ENCODE peak calls at places on chromosomes 11 and 22, in four cellular contexts. One of them, this sample, is unnamed.

GRCh38 chr11:111586305-111586915 is 15.8 kb upstream of the SIK2 start:
- DNase-seq in HepG2: peak; percentile 51
- DNase-seq in A549: peak; percentile 56
- DNase-seq in GM12878: no peak
- DNase-seq in this sample: peak; percentile 64

GRCh38 chr11:19903620-19904069 is 191.0 kb downstream of the NAV2 start:
- DNase-seq in GM12878: peak; percentile 3
- DNase-seq in A549: peak; percentile 75
- DNase-seq in HepG2: peak; percentile 60
- DNase-seq in this sample: peak; percentile 77

GRCh38 chr22:27032121-27032761 is 374.9 kb downstream of the MIAT start:
- DNase-seq in A549: no peak
- DNase-seq in GM12878: no peak
- DNase-seq in HepG2: no peak
- DNase-seq in this sample: no peak

GRCh38 chr11:35953081-35953480 is 9.2 kb downstream of the LDLRAD3 start:
- DNase-seq in HepG2: no peak
- DNase-seq in GM12878: no peak
- DNase-seq in A549: no peak
- DNase-seq in this sample: no peak

GRCh38 chr11:64373598-64373974 is 14.6 kb downstream of the RPS6KA4 start:
- DNase-seq in A549: no peak
- DNase-seq in GM12878: no peak
- DNase-seq in HepG2: no peak
- DNase-seq in this sample: no peak

GRCh38 chr22:26259510-26259909 is 90.2 kb downstream of the SEZ6L start:
- DNase-seq in GM12878: no peak
- DNase-seq in HepG2: peak; percentile 30
- DNase-seq in A549: peak; percentile 11
- DNase-seq in this sample: no peak

GRCh38 chr11:19209617-19210016 is 7.8 kb upstream of the CSRP3 start:
- DNase-seq in A549: no peak
- DNase-seq in HepG2: no peak
- DNase-seq in GM12878: no peak
- DNase-seq in this sample: no peak

GRCh38 chr11:2115308-2115707 is 23.9 kb downstream of the IGF2 start:
- DNase-seq in HepG2: no peak
- DNase-seq in GM12878: no peak
- DNase-seq in A549: no peak
- DNase-seq in this sample: no peak

GRCh38 chr11:117876341-117877119 is at the start of gene FXYD6:
- DNase-seq in HepG2: no peak
- DNase-seq in GM12878: no peak
- DNase-seq in A549: no peak
- DNase-seq in this sample: peak; percentile 60

GRCh38 chr22:27252282-27253049 is 549.1 kb downstream of the MN1 start:
- DNase-seq in GM12878: no peak
- DNase-seq in HepG2: no peak
- DNase-seq in A549: peak; percentile 86
- DNase-seq in this sample: no peak

GRCh38 chr11:34502949-34503348 is 10.6 kb downstream of the ELF5 start:
- DNase-seq in GM12878: no peak
- DNase-seq in HepG2: no peak
- DNase-seq in A549: no peak
- DNase-seq in this sample: no peak

GRCh38 chr11:35183526-35183925 is 44.6 kb downstream of the CD44 start:
- DNase-seq in HepG2: no peak
- DNase-seq in A549: no peak
- DNase-seq in GM12878: no peak
- DNase-seq in this sample: no peak

GRCh38 chr11:43830928-43831440 is 49.6 kb upstream of the ALKBH3 start:
- DNase-seq in GM12878: no peak
- DNase-seq in HepG2: peak; percentile 82
- DNase-seq in A549: peak; percentile 90
- DNase-seq in this sample: no peak

GRCh38 chr11:125070699-125071254 is 7.7 kb downstream of the SLC37A2 start:
- DNase-seq in HepG2: peak; percentile 81
- DNase-seq in A549: no peak
- DNase-seq in GM12878: peak; percentile 56
- DNase-seq in this sample: peak; percentile 80

GRCh38 chr11:122852071-122852831 is 14.0 kb downstream of the CRTAM start:
- DNase-seq in A549: peak; percentile 9
- DNase-seq in GM12878: no peak
- DNase-seq in HepG2: no peak
- DNase-seq in this sample: no peak

GRCh38 chr11:2929511-2929879 is 275 bp upstream of the PHLDA2 start:
- DNase-seq in A549: peak; percentile 81
- DNase-seq in GM12878: no peak
- DNase-seq in HepG2: no peak
- DNase-seq in this sample: peak; percentile 74

GRCh38 chr11:27648840-27649239 is 51.4 kb downstream of the BDNF start:
- DNase-seq in A549: no peak
- DNase-seq in HepG2: no peak
- DNase-seq in GM12878: no peak
- DNase-seq in this sample: no peak

GRCh38 chr11:86180860-86181259 is 63.7 kb upstream of the EED start:
- DNase-seq in A549: no peak
- DNase-seq in GM12878: no peak
- DNase-seq in HepG2: no peak
- DNase-seq in this sample: no peak

GRCh38 chr11:11391796-11392195 is 38.7 kb upstream of the CSNK2A3 start:
- DNase-seq in A549: peak; percentile 23
- DNase-seq in HepG2: no peak
- DNase-seq in GM12878: no peak
- DNase-seq in this sample: no peak
- H3K4me2 ChIP-seq in A549: no peak overlapping the region
- H3K4me2 ChIP-seq in HepG2: no peak overlapping the region
- H3K4me2 ChIP-seq in GM12878: no peak overlapping the region
- H3K4me2 ChIP-seq in this sample: no peak overlapping the region

GRCh38 chr11:118911113-118911879 is 14.4 kb downstream of the BCL9L start:
- DNase-seq in GM12878: no peak
- DNase-seq in HepG2: peak; percentile 83
- DNase-seq in A549: peak; percentile 78
- DNase-seq in this sample: peak; percentile 61

GRCh38 chr11:118911880-118912741 is 13.6 kb downstream of the BCL9L start:
- DNase-seq in A549: peak; percentile 94
- DNase-seq in GM12878: no peak
- DNase-seq in HepG2: peak; percentile 83
- DNase-seq in this sample: peak; percentile 81

GRCh38 chr11:118908931-118909618 is 16.7 kb downstream of the BCL9L start:
- DNase-seq in GM12878: no peak
- DNase-seq in HepG2: no peak
- DNase-seq in A549: peak; percentile 84
- DNase-seq in this sample: no peak

GRCh38 chr11:118909619-118910308 is 16.0 kb downstream of the BCL9L start:
- DNase-seq in HepG2: no peak
- DNase-seq in A549: no peak
- DNase-seq in GM12878: no peak
- DNase-seq in this sample: no peak

GRCh38 chr11:118910309-118911112 is 15.2 kb downstream of the BCL9L start:
- DNase-seq in A549: peak; percentile 75
- DNase-seq in HepG2: peak; percentile 75
- DNase-seq in GM12878: no peak
- DNase-seq in this sample: peak; percentile 81
- TF ChIP-seq POLR2A in A549: peak; percentile 8
- TF ChIP-seq POLR2A in HepG2: no peak
- TF ChIP-seq POLR2A in GM12878: no peak
- TF ChIP-seq POLR2A in this sample: peak; percentile 53

DNA sequence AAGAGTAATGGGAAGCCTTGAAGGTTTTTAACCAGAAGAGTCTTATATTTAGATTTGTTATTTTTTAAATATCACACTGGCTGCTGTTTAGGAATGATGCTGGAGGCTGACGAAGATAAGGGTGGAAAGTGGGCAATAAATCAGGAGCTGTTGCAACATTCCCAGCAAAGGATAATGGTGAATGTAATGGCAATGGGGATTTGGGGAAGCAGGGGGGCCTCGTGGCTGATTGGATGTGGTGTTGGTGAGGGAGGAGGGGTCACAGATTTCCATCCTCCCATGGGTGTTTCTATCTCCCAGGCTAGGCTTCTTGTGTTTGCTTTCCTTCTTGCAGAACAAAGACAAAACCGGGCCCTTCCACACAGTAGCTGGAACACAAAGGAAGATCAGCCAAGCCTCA is 80.8 kb downstream of the PIWIL4 start:
- DNase-seq in A549: no peak
- DNase-seq in GM12878: no peak
- DNase-seq in HepG2: no peak
- DNase-seq in this sample: no peak
- TF ChIP-seq POLR2AphosphoS2 in A549: no peak
- TF ChIP-seq POLR2AphosphoS2 in GM12878: no peak
- TF ChIP-seq POLR2AphosphoS2 in HepG2: no peak
- TF ChIP-seq POLR2AphosphoS2 in this sample: no peak

GRCh38 chr11:120212259-120212888 is 1.5 kb downstream of the OAF start:
- DNase-seq in A549: no peak
- DNase-seq in HepG2: no peak
- DNase-seq in GM12878: no peak
- DNase-seq in this sample: peak; percentile 17
- H3K4me2 ChIP-seq in A549: peak overlapping the region; percentile 78
- H3K4me2 ChIP-seq in HepG2: peak overlapping the region; percentile 97
- H3K4me2 ChIP-seq in GM12878: no peak overlapping the region
- H3K4me2 ChIP-seq in this sample: peak overlapping the region; percentile 13

DNA sequence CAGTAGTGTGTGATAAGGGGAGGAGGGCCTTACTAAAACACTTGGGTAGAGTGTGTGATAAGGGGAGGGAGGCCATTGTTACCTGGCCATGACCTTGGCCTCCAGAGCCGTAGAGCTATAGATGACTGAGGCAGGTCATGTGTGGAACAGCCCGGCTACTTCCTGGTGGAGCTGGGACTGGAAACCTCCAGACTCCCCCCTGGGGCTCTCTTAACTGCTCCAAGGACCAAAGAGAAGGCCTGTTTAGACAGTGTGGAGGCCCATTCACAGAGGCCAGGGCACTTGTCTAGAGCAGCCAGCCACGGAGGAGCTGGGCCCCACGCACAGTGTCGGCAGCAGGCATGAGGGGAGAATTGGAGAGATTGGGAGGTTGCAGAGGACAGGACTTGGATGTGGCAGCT is 12.5 kb upstream of the MICALL1 start:
- DNase-seq in GM12878: no peak
- DNase-seq in HepG2: peak; percentile 50
- DNase-seq in A549: no peak
- DNase-seq in this sample: no peak
- TF ChIP-seq POLR2A in GM12878: peak; percentile 39
- TF ChIP-seq POLR2A in HepG2: no peak
- TF ChIP-seq POLR2A in A549: no peak
- TF ChIP-seq POLR2A in this sample: peak; percentile 10

This sample was measured in K562.